ENCODE peak calls at places on chromosomes 5 and 9, in four cellular contexts. One of them, this sample, is unnamed.
A peak's percentile ranks its signal among the peaks of the same experiment; 100 is the strongest.

GRCh38 chr5:177981296-177982071 is 14.6 kb downstream of the PROP1 start:
- DNase-seq in tibial nerve: no peak
- DNase-seq in cardiac muscle cell: no peak
- DNase-seq in sigmoid colon: no peak
- DNase-seq in this sample: no peak

GRCh38 chr5:115816226-115817042 is at the start of gene CDO1:
- DNase-seq in sigmoid colon: peak; percentile 71
- DNase-seq in tibial nerve: peak; percentile 61
- DNase-seq in cardiac muscle cell: peak; percentile 74
- DNase-seq in this sample: peak; percentile 83

GRCh38 chr5:60161340-60161934 is 267.9 kb upstream of the PDE4D start:
- DNase-seq in sigmoid colon: no peak
- DNase-seq in cardiac muscle cell: peak; percentile 55
- DNase-seq in tibial nerve: no peak
- DNase-seq in this sample: no peak

GRCh38 chr5:67516959-67517358 is 320.4 kb upstream of the CD180 start:
- DNase-seq in tibial nerve: no peak
- DNase-seq in cardiac muscle cell: peak; percentile 72
- DNase-seq in sigmoid colon: no peak
- DNase-seq in this sample: no peak

GRCh38 chr9:127132921-127133647 is 10.6 kb upstream of the ANGPTL2 start:
- DNase-seq in tibial nerve: no peak
- DNase-seq in sigmoid colon: peak; percentile 76
- DNase-seq in cardiac muscle cell: no peak
- DNase-seq in this sample: no peak

GRCh38 chr5:73229271-73229670 is 56.3 kb downstream of the TMEM174 start:
- DNase-seq in sigmoid colon: no peak
- DNase-seq in cardiac muscle cell: no peak
- DNase-seq in tibial nerve: no peak
- DNase-seq in this sample: no peak

GRCh38 chr9:133048595-133048994 is 13.2 kb upstream of the CEL start:
- DNase-seq in tibial nerve: no peak
- DNase-seq in cardiac muscle cell: peak; percentile 30
- DNase-seq in sigmoid colon: no peak
- DNase-seq in this sample: no peak

GRCh38 chr9:111348821-111349271 is 18.8 kb upstream of the OR2K2 start:
- DNase-seq in sigmoid colon: no peak
- DNase-seq in tibial nerve: no peak
- DNase-seq in cardiac muscle cell: peak; percentile 18
- DNase-seq in this sample: no peak

GRCh38 chr5:178381206-178381605 is 148.6 kb upstream of the PHYKPL start:
- DNase-seq in tibial nerve: no peak
- DNase-seq in sigmoid colon: no peak
- DNase-seq in cardiac muscle cell: no peak
- DNase-seq in this sample: peak; percentile 49

GRCh38 chr9:33288828-33289483 is 1.4 kb upstream of the NFX1 start:
- DNase-seq in tibial nerve: no peak
- DNase-seq in sigmoid colon: peak; percentile 75
- DNase-seq in cardiac muscle cell: no peak
- DNase-seq in this sample: peak; percentile 79

GRCh38 chr5:137605377-137605776 is 106.3 kb upstream of the SPOCK1 start:
- DNase-seq in cardiac muscle cell: peak; percentile 44
- DNase-seq in sigmoid colon: no peak
- DNase-seq in tibial nerve: no peak
- DNase-seq in this sample: no peak

GRCh38 chr5:1542755-1543154 is 19.0 kb upstream of the LPCAT1 start:
- DNase-seq in cardiac muscle cell: peak; percentile 90
- DNase-seq in sigmoid colon: peak; percentile 64
- DNase-seq in tibial nerve: no peak
- DNase-seq in this sample: peak; percentile 81

GRCh38 chr5:15850939-15851341 is 328.7 kb downstream of the MARCHF11 start:
- DNase-seq in sigmoid colon: no peak
- DNase-seq in tibial nerve: no peak
- DNase-seq in cardiac muscle cell: peak; percentile 46
- DNase-seq in this sample: no peak

GRCh38 chr5:123441408-123441807 is 18.2 kb upstream of the CEP120 start:
- DNase-seq in cardiac muscle cell: no peak
- DNase-seq in tibial nerve: no peak
- DNase-seq in sigmoid colon: no peak
- DNase-seq in this sample: no peak

GRCh38 chr5:129372025-129372424 is 88.1 kb upstream of the ADAMTS19 start:
- DNase-seq in sigmoid colon: no peak
- DNase-seq in cardiac muscle cell: no peak
- DNase-seq in tibial nerve: no peak
- DNase-seq in this sample: no peak

GRCh38 chr9:22813520-22813919 is 366.9 kb downstream of the DMRTA1 start:
- DNase-seq in cardiac muscle cell: no peak
- DNase-seq in tibial nerve: no peak
- DNase-seq in sigmoid colon: no peak
- DNase-seq in this sample: no peak

GRCh38 chr5:76641514-76642120 is 18.4 kb upstream of the F2RL2 start:
- DNase-seq in sigmoid colon: no peak
- DNase-seq in tibial nerve: peak; percentile 27
- DNase-seq in cardiac muscle cell: peak; percentile 87
- DNase-seq in this sample: no peak

GRCh38 chr5:1111727-1112289 is at the start of gene SLC12A7:
- DNase-seq in sigmoid colon: no peak
- DNase-seq in tibial nerve: no peak
- DNase-seq in cardiac muscle cell: peak; percentile 42
- DNase-seq in this sample: no peak

GRCh38 chr5:170159101-170159698 is 53.5 kb downstream of the FOXI1 start:
- DNase-seq in cardiac muscle cell: peak; percentile 59
- DNase-seq in sigmoid colon: no peak
- DNase-seq in tibial nerve: no peak
- DNase-seq in this sample: no peak

GRCh38 chr5:140594169-140594568 is 29.5 kb downstream of the SLC35A4 start:
- DNase-seq in tibial nerve: no peak
- DNase-seq in cardiac muscle cell: no peak
- DNase-seq in sigmoid colon: no peak
- DNase-seq in this sample: no peak

GRCh38 chr5:143054480-143054941 is 284.3 kb downstream of the ARHGAP26 start:
- DNase-seq in tibial nerve: no peak
- DNase-seq in cardiac muscle cell: peak; percentile 36
- DNase-seq in sigmoid colon: no peak
- DNase-seq in this sample: no peak

GRCh38 chr9:129435996-129436676 is 184.8 kb downstream of the C9orf50 start:
- DNase-seq in sigmoid colon: no peak
- DNase-seq in cardiac muscle cell: no peak
- DNase-seq in tibial nerve: no peak
- DNase-seq in this sample: no peak
- H3K27ac ChIP-seq in sigmoid colon: peak overlapping the region; percentile 74
- H3K27ac ChIP-seq in cardiac muscle cell: no peak overlapping the region
- H3K27ac ChIP-seq in tibial nerve: no peak overlapping the region
- H3K27ac ChIP-seq in this sample: peak overlapping the region; percentile 72

DNA sequence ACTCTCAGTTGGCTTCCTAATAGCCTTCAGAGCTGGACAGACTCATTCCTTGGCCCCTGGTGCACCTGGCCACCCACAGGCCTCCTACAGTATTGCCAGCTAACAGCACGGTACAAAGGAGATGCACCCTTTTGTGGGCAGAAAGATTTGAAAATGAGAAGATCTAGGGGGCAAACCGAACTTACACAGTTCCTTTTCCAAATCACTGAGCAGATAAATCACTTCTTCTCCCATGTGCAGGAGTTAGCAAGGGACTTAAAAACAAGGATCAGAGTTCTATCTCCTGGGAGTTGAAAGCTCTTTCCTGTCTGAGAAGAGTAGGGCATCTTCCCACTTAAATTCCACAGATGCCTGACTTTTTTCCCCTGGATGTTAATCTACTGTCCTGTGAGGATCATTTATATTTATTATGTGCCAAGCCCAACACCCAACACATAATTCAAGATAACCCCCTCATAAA is 207.4 kb upstream of the DAPK1 start:
- DNase-seq in tibial nerve: no peak
- DNase-seq in sigmoid colon: no peak
- DNase-seq in cardiac muscle cell: peak; percentile 77
- DNase-seq in this sample: no peak
- H3K27ac ChIP-seq in tibial nerve: no peak overlapping the region
- H3K27ac ChIP-seq in sigmoid colon: no peak overlapping the region
- H3K27ac ChIP-seq in cardiac muscle cell: no peak overlapping the region
- H3K27ac ChIP-seq in this sample: no peak overlapping the region

DNA sequence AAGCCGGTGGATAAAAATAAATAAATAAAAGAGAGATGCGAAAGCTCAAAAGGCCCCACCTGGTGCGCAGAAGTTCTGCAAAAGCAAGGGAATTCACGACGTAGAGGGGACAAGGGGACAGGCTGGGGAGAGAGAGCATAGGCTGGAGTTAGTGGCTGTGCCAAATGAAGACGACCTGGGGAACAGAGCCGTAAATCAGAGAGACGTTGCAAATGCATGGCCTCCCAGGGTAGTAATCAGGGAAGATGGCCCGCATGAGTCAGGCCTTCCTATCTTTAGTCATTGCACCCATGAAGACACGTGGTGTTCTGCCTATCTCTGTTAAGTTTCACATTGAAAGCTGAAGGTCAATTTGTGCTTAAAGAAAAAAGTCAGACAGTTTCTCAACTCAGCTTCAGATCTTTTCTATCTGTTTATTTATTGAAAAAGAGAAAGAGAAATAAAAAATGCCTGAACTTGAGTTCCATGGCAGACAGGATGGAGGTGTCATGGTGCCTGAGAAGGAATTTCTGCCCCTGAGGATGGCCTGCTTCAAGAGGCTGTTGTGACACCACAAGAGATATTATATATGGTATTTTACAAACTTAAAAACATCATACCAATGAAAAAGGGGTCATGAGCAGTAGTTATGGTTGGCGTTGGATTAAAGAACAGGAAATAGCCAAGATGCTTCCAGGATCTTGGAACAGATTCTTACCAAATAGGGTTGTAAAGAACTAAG is 344.8 kb downstream of the GLIS3 start:
- DNase-seq in cardiac muscle cell: peak; percentile 61
- DNase-seq in tibial nerve: no peak
- DNase-seq in sigmoid colon: no peak
- DNase-seq in this sample: no peak
- H3K27ac ChIP-seq in cardiac muscle cell: no peak overlapping the region
- H3K27ac ChIP-seq in tibial nerve: no peak overlapping the region
- H3K27ac ChIP-seq in sigmoid colon: no peak overlapping the region
- H3K27ac ChIP-seq in this sample: no peak overlapping the region

GRCh38 chr9:76591256-76591950 is 132.4 kb downstream of the GCNT1 start:
- DNase-seq in tibial nerve: no peak
- DNase-seq in cardiac muscle cell: peak; percentile 85
- DNase-seq in sigmoid colon: no peak
- DNase-seq in this sample: no peak
- H3K27ac ChIP-seq in tibial nerve: no peak overlapping the region
- H3K27ac ChIP-seq in cardiac muscle cell: no peak overlapping the region
- H3K27ac ChIP-seq in sigmoid colon: no peak overlapping the region
- H3K27ac ChIP-seq in this sample: no peak overlapping the region

GRCh38 chr9:70113403-70114022 is 69.9 kb downstream of the MAMDC2 start:
- DNase-seq in sigmoid colon: peak; percentile 78
- DNase-seq in tibial nerve: peak; percentile 38
- DNase-seq in cardiac muscle cell: peak; percentile 79
- DNase-seq in this sample: no peak

GRCh38 chr9:70111641-70112236 is 68.1 kb downstream of the MAMDC2 start:
- DNase-seq in sigmoid colon: no peak
- DNase-seq in tibial nerve: no peak
- DNase-seq in cardiac muscle cell: no peak
- DNase-seq in this sample: no peak

GRCh38 chr9:70111042-70111602 is 67.5 kb downstream of the MAMDC2 start:
- DNase-seq in sigmoid colon: peak; percentile 94
- DNase-seq in tibial nerve: peak; percentile 79
- DNase-seq in cardiac muscle cell: peak; percentile 79
- DNase-seq in this sample: no peak

GRCh38 chr9:70114898-70115297 is 71.2 kb downstream of the MAMDC2 start:
- DNase-seq in tibial nerve: no peak
- DNase-seq in cardiac muscle cell: no peak
- DNase-seq in sigmoid colon: no peak
- DNase-seq in this sample: no peak

GRCh38 chr9:70112981-70113380 is 69.3 kb downstream of the MAMDC2 start:
- DNase-seq in cardiac muscle cell: no peak
- DNase-seq in tibial nerve: no peak
- DNase-seq in sigmoid colon: no peak
- DNase-seq in this sample: no peak
- H3K27ac ChIP-seq in cardiac muscle cell: no peak overlapping the region
- H3K27ac ChIP-seq in tibial nerve: no peak overlapping the region
- H3K27ac ChIP-seq in sigmoid colon: peak overlapping the region; percentile 63
- H3K27ac ChIP-seq in this sample: no peak overlapping the region